ENCODE peak calls at places on chromosome 15, in eight cellular contexts. U is T follicular helper cell, H is GDM1, X is non-pigmented ciliary epithelial cell, Q is heart right ventricle, F is pancreas, P is SJSA1, C is germinal center. Z is an unnamed sample.

GRCh38 chr15:42338500-42338899 is 20.8 kb upstream of the CAPN3 start:
- DNase-seq in C (no peak), H (no peak), P (no peak), U (no peak), Q (no peak), F (no peak), X (no peak), Z (no peak)

GRCh38 chr15:22902578-22902977 is 64.1 kb downstream of the NIPA2 start:
- DNase-seq in P (no peak), Q (no peak), H (no peak), C (no peak), U (no peak), X (no peak), F (no peak), Z (no peak)

GRCh38 chr15:50496692-50497091 is 49.8 kb downstream of the USP50 start:
- DNase-seq in P (no peak), Q (no peak), X (no peak), C (no peak), U (no peak), F (no peak), H (no peak), Z (no peak)

GRCh38 chr15:67026171-67026967 is 39.0 kb upstream of the SMAD3 start:
- DNase-seq in P (no peak), H (no peak), U (no peak), Q (no peak), C (no peak), F (no peak), X (no peak), Z (no peak)

GRCh38 chr15:57849332-57849731 is 142.8 kb downstream of the POLR2M start:
- DNase-seq in Q (no peak), X (no peak), F (no peak), H (no peak), U (no peak), P (no peak), C (no peak), Z (no peak)

GRCh38 chr15:62453356-62453755 is 288.3 kb upstream of the C2CD4B start:
- DNase-seq in P (peak), F (no peak), H (no peak), Q (no peak), C (no peak), U (no peak), X (no peak), Z (no peak)

GRCh38 chr15:46456431-46456830 is 821.6 kb downstream of the SQOR start:
- DNase-seq in X (no peak), Q (no peak), H (no peak), F (no peak), C (no peak), P (no peak), U (no peak), Z (no peak)

GRCh38 chr15:38564557-38565286 is at the start of gene RASGRP1:
- DNase-seq in H (peak), X (no peak), U (peak), Q (peak), F (peak), C (peak), P (no peak), Z (peak)

GRCh38 chr15:77589839-77590238 is 42.9 kb downstream of the LINGO1 start:
- DNase-seq in P (no peak), X (no peak), H (no peak), C (no peak), F (no peak), Q (no peak), U (no peak), Z (no peak)

GRCh38 chr15:71691700-71692417 is 118.5 kb upstream of the NR2E3 start:
- DNase-seq in U (no peak), C (no peak), F (no peak), X (peak), Q (peak), H (no peak), P (peak), Z (no peak)

GRCh38 chr15:59174846-59175831 is 31.5 kb upstream of the LDHAL6B start:
- DNase-seq in P (peak), C (peak), Q (peak), X (no peak), U (no peak), F (no peak), H (peak), Z (peak)

GRCh38 chr15:65460948-65461347 is 38.2 kb upstream of the IGDCC4 start:
- DNase-seq in H (no peak), Q (no peak), X (no peak), P (no peak), F (no peak), U (no peak), C (no peak), Z (no peak)

GRCh38 chr15:88752501-88752900 is 50.7 kb upstream of the ACAN start:
- DNase-seq in F (no peak), Q (no peak), H (no peak), P (no peak), X (no peak), C (no peak), U (no peak), Z (no peak)

GRCh38 chr15:30924353-30924752 is 20.6 kb downstream of the FAN1 start:
- DNase-seq in C (no peak), Q (no peak), X (peak), F (no peak), U (no peak), H (no peak), P (peak), Z (no peak)

GRCh38 chr15:56459096-56459495 is 5.8 kb downstream of the MNS1 start:
- DNase-seq in X (no peak), Q (no peak), U (no peak), F (no peak), P (no peak), H (no peak), C (no peak), Z (no peak)

GRCh38 chr15:76139368-76140068 is 79.7 kb downstream of the TMEM266 start:
- DNase-seq in H (peak), X (peak), Q (peak), U (peak), C (peak), F (peak), P (peak), Z (peak)

GRCh38 chr15:31455499-31455898 is 128.9 kb downstream of the KLF13 start:
- DNase-seq in U (no peak), Q (no peak), H (no peak), P (no peak), X (no peak), C (no peak), F (no peak), Z (no peak)

GRCh38 chr15:29424118-29424517 is 154.5 kb upstream of the NSMCE3 start:
- DNase-seq in X (no peak), U (no peak), Q (no peak), C (no peak), P (no peak), F (no peak), H (no peak), Z (no peak)

GRCh38 chr15:84982301-84982920 is 755 bp downstream of the PDE8A start:
- DNase-seq in U (peak), X (no peak), H (no peak), C (no peak), P (peak), F (peak), Q (peak), Z (peak)

GRCh38 chr15:43969802-43970375 is 143.1 kb downstream of the WDR76 start:
- DNase-seq in C (no peak), U (no peak), F (no peak), Q (no peak), H (no peak), P (no peak), X (no peak), Z (no peak)

GRCh38 chr15:54580643-54581042 is 602.4 kb downstream of the UNC13C start:
- DNase-seq in F (no peak), C (no peak), P (no peak), X (no peak), H (no peak), Q (no peak), U (no peak), Z (no peak)

GRCh38 chr15:85570331-85570730 is 189.9 kb downstream of the AKAP13 start:
- DNase-seq in P (no peak), H (no peak), U (no peak), F (no peak), Q (no peak), X (no peak), C (no peak), Z (no peak)